ENCODE peak calls at places on chromosomes 1 and 21, in nine cellular contexts. K is SK-N-SH, C is thoracic aorta, H is heart left ventricle, L is cardiac muscle cell, G is heart right ventricle, T is ovary, I is tibial nerve, E is psoas muscle. Y is an unnamed sample. For H3K9me3, the result is how much of the 10 kb centered on the place peaks cover.

GRCh38 chr21:45854702-45855247 is 126.8 kb upstream of the COL6A1 start:
- DNase-seq in K (no peak), C (no peak), H (no peak), L (no peak), G (no peak), T (no peak), I (no peak), E (no peak), Y (no peak)

GRCh38 chr21:43308101-43308500 is 118.8 kb downstream of the SIK1 start:
- DNase-seq in K (no peak), C (no peak), H (peak), L (no peak), G (no peak), T (peak), I (no peak), E (no peak), Y (no peak)

GRCh38 chr1:60740154-60740553 is 342.2 kb upstream of the NFIA start:
- DNase-seq in K (no peak), C (no peak), H (no peak), L (no peak), G (no peak), T (no peak), I (no peak), E (no peak), Y (no peak)

GRCh38 chr1:110051262-110051648 is 16.8 kb downstream of the STRIP1 start:
- DNase-seq in K (no peak), C (no peak), H (no peak), L (no peak), G (no peak), T (no peak), I (no peak), E (no peak), Y (no peak)

GRCh38 chr1:25066253-25066652 is 136.2 kb upstream of the RUNX3 start:
- DNase-seq in K (peak), C (no peak), H (no peak), L (peak), G (no peak), T (no peak), I (no peak), E (no peak), Y (no peak)

GRCh38 chr1:67465371-67465770 is 35.2 kb upstream of the SERBP1 start:
- DNase-seq in K (no peak), C (no peak), H (no peak), L (no peak), G (no peak), T (no peak), I (no peak), E (no peak), Y (no peak)

GRCh38 chr21:28579986-28580550 is 412.6 kb downstream of the LTN1 start:
- DNase-seq in K (no peak), C (no peak), H (no peak), L (peak), G (no peak), T (no peak), I (no peak), E (no peak), Y (no peak)

GRCh38 chr1:220189750-220190347 is 82.4 kb downstream of the RAB3GAP2 start:
- DNase-seq in K (peak), C (no peak), H (no peak), L (peak), G (no peak), T (no peak), I (no peak), E (no peak), Y (peak)

GRCh38 chr1:214303106-214303505 is 22.1 kb downstream of the SMYD2 start:
- DNase-seq in K (no peak), C (no peak), H (no peak), L (no peak), G (no peak), T (no peak), I (no peak), E (no peak), Y (no peak)

GRCh38 chr1:232629250-232630046 is 485 bp downstream of the SIPA1L2 start:
- DNase-seq in K (peak), C (no peak), H (peak), L (peak), G (peak), T (peak), I (no peak), E (peak), Y (peak)

GRCh38 chr1:171257207-171258052 is 9.1 kb downstream of the FMO1 start:
- DNase-seq in K (peak), C (no peak), H (no peak), L (peak), G (no peak), T (peak), I (peak), E (no peak), Y (peak)

GRCh38 chr1:12525311-12526181 is 92.5 kb downstream of the DHRS3 start:
- DNase-seq in K (no peak), C (no peak), H (no peak), L (peak), G (no peak), T (peak), I (peak), E (peak), Y (no peak)

GRCh38 chr1:212981025-212981495 is 30.7 kb downstream of the VASH2 start:
- DNase-seq in K (no peak), C (no peak), H (peak), L (peak), G (peak), T (no peak), I (no peak), E (peak), Y (no peak)

GRCh38 chr1:145846191-145846590 is 761 bp downstream of the NUDT17 start:
- DNase-seq in K (peak), C (no peak), H (peak), L (peak), G (no peak), T (no peak), I (no peak), E (no peak), Y (peak)

GRCh38 chr1:38071530-38072266 is 25.1 kb upstream of the POU3F1 start:
- DNase-seq in K (peak), C (no peak), H (no peak), L (peak), G (no peak), T (no peak), I (no peak), E (no peak), Y (peak)

GRCh38 chr1:11072216-11072917 is 12.5 kb upstream of the SRM start:
- DNase-seq in K (no peak), C (no peak), H (no peak), L (no peak), G (no peak), T (peak), I (no peak), E (peak), Y (no peak)

GRCh38 chr1:234683856-234684632 is 74.1 kb upstream of the IRF2BP2 start:
- DNase-seq in K (no peak), C (peak), H (peak), L (peak), G (no peak), T (peak), I (peak), E (peak), Y (peak)

GRCh38 chr1:8987881-8988617 is 38.2 kb downstream of the SLC2A7 start:
- DNase-seq in K (peak), C (no peak), H (peak), L (peak), G (peak), T (peak), I (peak), E (peak), Y (no peak)

GRCh38 chr1:171226757-171227370 is 21.4 kb upstream of the FMO1 start:
- DNase-seq in K (peak), C (no peak), H (peak), L (peak), G (no peak), T (no peak), I (no peak), E (no peak), Y (peak)

GRCh38 chr1:46515576-46515975 is 25.9 kb downstream of the DMBX1 start:
- DNase-seq in K (no peak), C (no peak), H (no peak), L (no peak), G (no peak), T (no peak), I (no peak), E (peak), Y (no peak)

GRCh38 chr21:14962217-14962616 is 102.6 kb downstream of the NRIP1 start:
- DNase-seq in K (no peak), C (no peak), H (no peak), L (no peak), G (no peak), T (no peak), I (no peak), E (no peak), Y (no peak)

GRCh38 chr1:11858968-11859871 is 475 bp upstream of the NPPB start:
- DNase-seq in K (no peak), C (no peak), H (peak), L (peak), G (peak), T (peak), I (no peak), E (peak), Y (peak)

GRCh38 chr1:229860926-229861325 is 206.1 kb upstream of the GALNT2 start:
- DNase-seq in K (no peak), C (no peak), H (no peak), L (no peak), G (no peak), T (no peak), I (no peak), E (no peak), Y (no peak)

GRCh38 chr1:172976222-172977041 is 74.3 kb downstream of the TNFSF18 start:
- DNase-seq in K (no peak), C (no peak), H (no peak), L (peak), G (no peak), T (no peak), I (no peak), E (no peak), Y (peak)

GRCh38 chr1:172980456-172980855 is 70.3 kb downstream of the TNFSF18 start:
- DNase-seq in K (no peak), C (no peak), H (no peak), L (peak), G (no peak), T (no peak), I (no peak), E (no peak), Y (no peak)

GRCh38 chr1:172978595-172978994 is 72.1 kb downstream of the TNFSF18 start:
- DNase-seq in K (no peak), C (no peak), H (no peak), L (no peak), G (no peak), T (no peak), I (no peak), E (no peak), Y (peak)

GRCh38 chr1:172979828-172980227 is 70.9 kb downstream of the TNFSF18 start:
- DNase-seq in K (no peak), C (no peak), H (no peak), L (no peak), G (no peak), T (no peak), I (no peak), E (no peak), Y (no peak)

GRCh38 chr1:172977296-172978027 is 73.3 kb downstream of the TNFSF18 start:
- DNase-seq in K (no peak), C (no peak), H (no peak), L (no peak), G (no peak), T (no peak), I (no peak), E (no peak), Y (no peak)
- H3K27ac ChIP-seq in K (no peak), C (no peak), H (no peak), L (no peak), G (no peak), T (no peak), I (no peak), E (no peak), Y (no peak)

DNA sequence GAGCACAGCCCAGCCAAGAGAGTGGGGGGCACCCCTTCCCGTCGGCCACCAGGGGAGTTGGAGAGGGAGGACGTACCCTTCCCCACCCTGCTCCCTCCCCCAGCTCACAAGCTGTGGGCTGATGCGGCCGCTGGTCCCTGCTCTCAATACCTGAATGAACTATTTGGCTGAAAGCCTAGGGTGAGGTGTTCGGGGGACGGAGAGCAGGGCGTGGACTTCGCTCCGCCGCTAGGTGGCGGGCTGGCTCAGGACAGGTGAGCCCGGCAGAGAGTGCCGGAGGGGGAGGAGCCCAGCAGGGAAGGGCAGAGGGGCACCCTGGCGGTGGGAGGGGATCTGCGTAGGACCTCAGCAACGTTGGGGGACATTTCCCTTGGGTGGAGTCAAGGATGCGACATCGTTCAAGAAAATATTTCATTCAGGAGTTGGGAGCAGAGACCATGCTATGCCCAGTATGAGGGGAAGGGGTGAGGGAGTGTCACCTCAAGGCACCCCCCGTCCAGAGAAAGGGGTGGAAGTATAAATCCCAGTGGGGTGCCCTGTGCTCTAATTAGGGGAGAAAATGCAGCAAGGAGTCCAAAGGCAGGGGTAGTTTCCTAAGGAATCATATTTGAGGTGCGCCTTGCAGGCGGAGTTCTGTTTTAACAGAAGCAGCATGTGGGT is 12.0 kb upstream of the RHBG start:
- DNase-seq in K (no peak), C (no peak), H (peak), L (no peak), G (peak), T (peak), I (no peak), E (no peak), Y (peak)
- TF ChIP-seq CTCF in K (no peak), C (peak), H (peak), L (peak), G (peak), T (peak), I (peak), E (peak), Y (peak)

DNA sequence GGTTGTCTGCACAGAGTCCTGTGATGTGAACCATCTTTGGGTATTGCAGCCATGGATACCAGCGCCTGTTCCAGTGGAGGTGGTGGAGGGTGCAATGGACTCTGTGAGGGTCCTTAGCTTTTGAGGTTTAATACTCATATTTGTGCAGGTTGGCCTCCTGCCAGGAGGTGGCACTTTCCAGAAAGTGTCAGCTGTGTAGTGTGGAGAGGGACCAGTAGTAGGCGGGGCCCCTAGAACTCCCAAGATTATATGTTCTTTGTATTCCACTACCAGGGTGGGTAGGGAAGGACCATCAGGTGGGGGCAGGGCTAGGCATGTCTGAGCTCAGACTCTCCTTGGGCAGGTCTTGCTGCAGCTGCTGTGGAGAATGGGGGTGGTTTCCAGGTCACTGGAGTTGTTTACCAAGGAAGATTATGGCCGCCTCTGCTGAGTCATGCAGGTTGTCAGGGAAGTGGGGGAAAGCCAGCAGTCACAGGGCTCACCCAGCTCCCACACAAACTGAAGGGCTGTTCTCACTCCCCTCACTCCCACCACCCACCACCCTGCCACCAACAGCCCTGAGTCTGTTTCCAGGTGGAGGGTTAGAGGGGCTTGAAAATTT is 31.2 kb upstream of the ZNF678 start:
- DNase-seq in K (no peak), C (no peak), H (no peak), L (no peak), G (no peak), T (no peak), I (no peak), E (peak), Y (no peak)
- H3K9me3 ChIP-seq in K (under half), C (half or more), H (half or more), L (under half), G (under half), T (under half), I (half or more), E (half or more), Y (under half)

DNA sequence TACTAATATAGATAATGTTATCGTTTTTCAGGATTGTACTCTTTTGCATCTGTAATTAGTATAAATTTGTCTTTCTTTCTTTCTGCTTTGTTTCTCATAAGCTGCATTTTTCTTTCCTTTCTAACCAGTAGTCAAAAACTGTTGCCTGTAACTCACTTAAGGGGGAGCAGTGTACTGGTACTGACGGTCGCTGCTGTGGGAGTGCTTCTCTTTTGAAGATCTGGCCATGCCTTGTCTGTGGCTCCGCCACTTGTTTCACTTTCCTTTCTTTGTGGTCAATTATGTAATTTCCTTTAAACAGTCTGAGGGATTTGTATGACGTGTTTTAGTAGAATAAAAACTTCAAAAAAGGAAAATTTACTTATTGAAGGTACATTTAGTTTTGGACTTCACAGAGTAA is 37.0 kb downstream of the MIA3 start:
- DNase-seq in K (no peak), C (no peak), H (no peak), L (peak), G (no peak), T (no peak), I (no peak), E (no peak), Y (no peak)
- H3K27ac ChIP-seq in K (no peak), C (no peak), H (no peak), L (no peak), G (no peak), T (no peak), I (no peak), E (no peak), Y (no peak)

DNA sequence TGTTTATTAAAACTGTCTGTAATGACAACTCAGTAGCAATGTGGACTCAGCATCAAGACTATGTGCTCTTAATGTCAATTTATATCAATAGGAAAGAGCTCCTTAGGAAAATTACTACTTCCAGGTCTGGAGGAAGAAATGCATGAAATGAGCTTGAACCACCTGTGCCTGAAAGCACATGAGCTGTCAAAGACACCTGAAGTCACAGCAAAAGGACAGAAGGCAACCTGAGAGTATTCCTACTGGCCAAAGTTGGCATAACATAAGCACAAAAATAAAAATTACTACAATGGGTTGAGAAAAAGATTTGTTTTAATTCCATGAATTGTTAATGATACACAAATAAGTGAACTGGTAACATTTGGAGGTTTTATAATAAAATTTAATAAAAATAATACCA is 13.4 kb upstream of the KRTAP7-1 start:
- DNase-seq in K (no peak), C (no peak), H (no peak), L (no peak), G (no peak), T (no peak), I (no peak), E (no peak), Y (no peak)
- TF ChIP-seq CTCF in K (peak), C (no peak), H (no peak), L (no peak), G (no peak), T (no peak), I (no peak), E (no peak), Y (no peak)

DNA sequence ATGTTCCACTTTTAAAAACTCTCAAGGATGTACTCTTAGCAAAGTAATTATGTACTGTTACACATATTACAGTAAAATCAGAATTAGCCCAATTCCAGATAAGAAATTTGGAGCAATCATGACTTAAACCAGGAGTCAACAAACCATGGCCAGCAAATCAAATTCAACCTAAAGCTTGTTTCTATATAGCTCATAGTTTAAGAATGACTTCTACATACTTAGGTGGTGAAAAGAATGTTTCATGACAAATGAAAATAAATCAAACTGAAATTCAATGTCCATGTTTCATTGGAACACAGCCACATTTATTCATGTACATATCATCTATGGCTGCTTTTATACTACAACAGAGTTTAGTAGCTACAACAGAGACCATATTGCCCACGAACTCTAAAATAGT is 35.1 kb downstream of the FRRS1 start:
- DNase-seq in K (no peak), C (no peak), H (no peak), L (no peak), G (no peak), T (no peak), I (no peak), E (no peak), Y (no peak)
- H3K9me3 ChIP-seq in K (under half), C (under half), H (under half), L (under half), G (under half), T (under half), I (under half), E (under half), Y (under half)

DNA sequence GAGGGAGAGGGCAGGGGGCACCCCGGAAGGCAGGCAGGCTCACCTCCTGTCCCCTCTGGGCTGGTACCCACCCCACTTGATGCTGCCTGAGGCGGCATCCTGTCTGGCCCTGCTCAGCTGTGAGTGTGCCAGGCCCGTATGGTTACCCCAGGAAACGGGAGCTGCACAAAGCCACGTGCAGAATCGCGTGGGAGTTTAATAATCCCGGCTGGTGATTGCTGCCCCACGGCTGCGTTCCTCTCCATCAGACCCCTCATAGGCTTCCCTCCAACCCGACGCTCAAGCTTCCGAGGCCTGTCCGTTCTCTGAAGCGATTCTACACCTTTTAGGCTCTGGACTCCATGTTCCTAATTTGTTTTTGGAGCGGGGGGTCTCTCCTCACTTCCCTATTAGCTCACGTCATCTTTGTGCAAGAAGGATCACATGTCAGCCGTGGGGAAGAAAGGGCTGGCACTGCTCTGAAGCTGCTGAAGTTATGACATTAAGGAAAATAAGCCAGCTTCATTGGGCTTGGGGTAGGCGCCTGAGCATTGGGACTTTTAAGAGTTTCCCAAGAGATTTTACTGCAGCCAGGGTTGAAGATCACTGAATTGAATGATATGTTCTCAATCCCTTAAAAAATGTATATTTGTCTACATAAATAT is 1.1 kb upstream of the B3GALT5 start:
- DNase-seq in K (no peak), C (no peak), H (no peak), L (no peak), G (no peak), T (no peak), I (no peak), E (no peak), Y (no peak)
- H3K27ac ChIP-seq in K (no peak), C (no peak), H (no peak), L (no peak), G (no peak), T (no peak), I (no peak), E (no peak), Y (no peak)